ENCODE peak calls at places on chromosome 4, in five cellular contexts. H is IMR-90; K is caudate nucleus; P is CD8-positive, alpha-beta memory T cell; Q is tibial nerve. F is an unnamed sample.

GRCh38 chr4:2832981-2833670 is 10.5 kb upstream of the ADD1 start:
- DNase-seq in H (no peak), Q (no peak), P (no peak), K (no peak), F (no peak)

GRCh38 chr4:110970642-110971041 is 347.8 kb upstream of the PITX2 start:
- DNase-seq in K (no peak), P (no peak), H (peak), Q (no peak), F (no peak)

GRCh38 chr4:121900132-121900983 is 30.1 kb upstream of the BBS7 start:
- DNase-seq in Q (peak), H (peak), K (peak), P (peak), F (no peak)

GRCh38 chr4:186624951-186625350 is 69.6 kb upstream of the MTNR1A start:
- DNase-seq in K (no peak), P (no peak), Q (no peak), H (peak), F (no peak)

GRCh38 chr4:171857302-171858005 is 44.2 kb downstream of the GALNTL6 start:
- DNase-seq in P (no peak), Q (no peak), K (no peak), H (no peak), F (no peak)

GRCh38 chr4:63563288-63564014 is 845.8 kb downstream of the TECRL start:
- DNase-seq in K (no peak), H (no peak), Q (no peak), P (no peak), F (no peak)

GRCh38 chr4:105741548-105741947 is 33.0 kb downstream of the GSTCD start:
- DNase-seq in K (no peak), Q (no peak), P (no peak), H (peak), F (no peak)

GRCh38 chr4:148043990-148044645 is 312.2 kb downstream of the ARHGAP10 start:
- DNase-seq in Q (no peak), P (no peak), H (no peak), K (no peak), F (no peak)

GRCh38 chr4:141905751-141906150 is 269.4 kb downstream of the IL15 start:
- DNase-seq in K (no peak), P (no peak), H (peak), Q (no peak), F (no peak)

GRCh38 chr4:89299153-89299789 is 8.3 kb downstream of the GPRIN3 start:
- DNase-seq in Q (no peak), P (no peak), K (no peak), H (no peak), F (no peak)

GRCh38 chr4:16642897-16643296 is 255.5 kb downstream of the LDB2 start:
- DNase-seq in H (no peak), K (no peak), P (no peak), Q (no peak), F (no peak)

GRCh38 chr4:74109894-74110605 is 11.1 kb upstream of the CXCL2 start:
- DNase-seq in P (no peak), K (no peak), Q (no peak), H (peak), F (no peak)

GRCh38 chr4:43457866-43458265 is 565.4 kb downstream of the GRXCR1 start:
- DNase-seq in P (no peak), K (no peak), Q (no peak), H (peak), F (no peak)

GRCh38 chr4:98505991-98506390 is 152.4 kb downstream of the TSPAN5 start:
- DNase-seq in P (no peak), K (no peak), Q (no peak), H (no peak), F (no peak)

GRCh38 chr4:165006457-165006856 is 25.3 kb upstream of the TRIM60 start:
- DNase-seq in Q (no peak), K (no peak), H (no peak), P (no peak), F (no peak)

GRCh38 chr4:34138385-34138784 is 2105.9 kb downstream of the ARAP2 start:
- DNase-seq in P (no peak), K (no peak), H (no peak), Q (no peak), F (no peak)

GRCh38 chr4:26076000-26076587 is 162.1 kb downstream of the SMIM20 start:
- DNase-seq in K (no peak), Q (peak), H (peak), P (no peak), F (no peak)

GRCh38 chr4:74541611-74542177 is 96.8 kb downstream of the AREG start:
- DNase-seq in K (no peak), P (no peak), H (no peak), Q (no peak), F (no peak)

GRCh38 chr4:78990938-78991810 is 51.9 kb upstream of the PAQR3 start:
- DNase-seq in Q (no peak), H (no peak), K (no peak), P (no peak), F (no peak)

GRCh38 chr4:7649741-7650531 is 215.2 kb upstream of the PSAPL1 start:
- DNase-seq in Q (no peak), K (no peak), H (peak), P (peak), F (peak)

GRCh38 chr4:80568891-80569290 is 233.4 kb downstream of the CFAP299 start:
- DNase-seq in K (no peak), Q (no peak), P (no peak), H (no peak), F (no peak)

GRCh38 chr4:188727746-188728145 is 588.5 kb downstream of the TRIML1 start:
- DNase-seq in P (no peak), Q (no peak), H (peak), K (no peak), F (no peak)

DNA sequence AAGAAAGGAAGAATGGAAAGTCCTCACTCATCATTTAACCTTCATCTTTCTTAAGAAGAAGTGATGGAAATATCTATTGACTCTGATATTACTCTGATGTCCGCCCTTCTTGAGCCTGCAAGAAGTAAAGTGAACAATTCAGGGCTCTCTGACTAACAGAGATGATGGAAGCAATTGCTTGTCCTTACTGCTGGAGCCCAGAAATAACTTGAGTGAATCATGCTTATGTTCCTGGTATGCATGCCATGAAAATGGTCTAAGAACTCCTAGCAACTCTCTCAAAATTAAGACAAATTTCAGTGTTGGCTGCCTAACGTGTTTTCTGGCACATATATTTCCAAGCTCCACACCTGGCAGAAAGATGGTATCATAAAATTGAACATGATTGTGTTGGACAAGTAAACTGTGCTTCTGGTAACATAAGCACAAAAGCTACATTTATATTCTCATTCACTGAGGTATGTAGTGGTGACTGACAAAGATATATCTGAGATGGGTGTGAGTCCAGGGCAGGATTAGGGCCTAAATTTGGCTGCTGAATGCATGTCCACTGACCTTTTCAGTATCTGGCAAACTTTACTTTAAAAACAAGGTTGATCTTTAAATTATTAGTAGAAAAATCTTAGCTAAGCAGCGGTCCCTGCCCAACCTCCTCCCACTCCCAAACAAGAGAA is 109.2 kb upstream of the OTUD4 start:
- DNase-seq in H (peak), Q (no peak), K (no peak), P (no peak), F (no peak)
- H3K27ac ChIP-seq in H (no peak), Q (no peak), K (no peak), P (no peak), F (peak)

GRCh38 chr4:87005369-87005689 is 70.5 kb downstream of the AFF1 start:
- DNase-seq in H (no peak), Q (no peak), K (no peak), P (no peak), F (no peak)
- H3K27ac ChIP-seq in H (no peak), Q (peak), K (peak), P (peak), F (peak)

DNA sequence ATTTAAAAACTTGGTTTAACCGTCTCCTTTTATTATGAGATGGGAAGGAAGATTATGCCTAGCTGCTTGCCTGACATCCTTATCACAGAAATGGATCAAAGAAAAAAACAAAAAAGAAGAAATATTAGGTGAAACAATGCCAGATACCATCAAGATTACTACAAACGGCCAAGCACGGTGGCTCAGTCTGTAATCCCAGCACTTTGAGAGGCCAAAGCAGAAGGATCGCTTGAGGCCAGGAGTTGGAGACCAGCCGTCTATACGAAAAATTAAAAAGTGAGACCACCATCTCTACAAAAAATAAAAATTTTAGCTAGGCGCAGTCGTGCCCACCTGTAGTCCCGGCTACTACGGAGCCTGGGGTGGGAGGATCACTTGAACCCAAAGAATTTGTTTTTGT is 2.3 kb downstream of the FRYL start:
- DNase-seq in H (no peak), K (no peak), P (no peak), Q (no peak), F (no peak)
- H3K27ac ChIP-seq in H (peak), K (no peak), P (no peak), Q (peak), F (peak)

DNA sequence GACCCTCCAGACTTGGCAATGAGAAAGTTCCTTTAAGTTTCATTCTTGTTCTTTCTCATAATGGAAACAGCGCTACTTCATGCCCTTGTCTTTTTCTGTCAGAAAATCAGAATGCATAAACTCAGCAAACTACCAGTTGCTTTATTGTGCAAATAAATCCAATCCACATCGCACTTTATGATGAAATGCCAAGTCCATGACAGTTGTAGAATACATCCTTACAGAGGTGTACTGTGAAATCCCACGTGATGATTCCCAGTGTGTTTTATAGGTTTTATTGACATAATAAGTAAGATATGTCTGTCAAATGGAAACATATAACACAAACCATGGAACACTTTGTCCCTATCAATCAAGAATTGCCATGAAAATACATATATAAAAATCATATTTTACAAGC is 295.0 kb downstream of the PCDH7 start:
- DNase-seq in H (no peak), K (no peak), P (no peak), Q (no peak), F (no peak)
- H3K27ac ChIP-seq in H (no peak), K (no peak), P (no peak), Q (no peak), F (no peak)